ENCODE peak calls at places on chromosome 11, in five cellular contexts. One of them, this sample, is unnamed.

GRCh38 chr11:91859666-91860065 is 365.0 kb upstream of the FAT3 start:
- DNase-seq in A549: no peak
- DNase-seq in SK-N-SH: peak
- DNase-seq in thoracic aorta: no peak
- DNase-seq in stomach: no peak
- DNase-seq in this sample: no peak

GRCh38 chr11:7890417-7891179 is 40.5 kb downstream of the OR10A6 start:
- DNase-seq in A549: no peak
- DNase-seq in thoracic aorta: no peak
- DNase-seq in SK-N-SH: no peak
- DNase-seq in stomach: no peak
- DNase-seq in this sample: no peak

GRCh38 chr11:119116235-119116594 is 5.2 kb upstream of the HINFP start:
- DNase-seq in stomach: no peak
- DNase-seq in SK-N-SH: no peak
- DNase-seq in thoracic aorta: no peak
- DNase-seq in A549: no peak
- DNase-seq in this sample: no peak

GRCh38 chr11:115606223-115607220 is 102.3 kb upstream of the CADM1 start:
- DNase-seq in SK-N-SH: peak
- DNase-seq in thoracic aorta: no peak
- DNase-seq in stomach: peak
- DNase-seq in A549: no peak
- DNase-seq in this sample: peak

GRCh38 chr11:126411971-126412381 is 56.5 kb downstream of the ST3GAL4 start:
- DNase-seq in A549: no peak
- DNase-seq in thoracic aorta: no peak
- DNase-seq in stomach: no peak
- DNase-seq in SK-N-SH: no peak
- DNase-seq in this sample: no peak

GRCh38 chr11:72336163-72336562 is 92.2 kb upstream of the PHOX2A start:
- DNase-seq in A549: no peak
- DNase-seq in thoracic aorta: no peak
- DNase-seq in SK-N-SH: no peak
- DNase-seq in stomach: no peak
- DNase-seq in this sample: no peak

GRCh38 chr11:75558939-75559843 is 2.9 kb upstream of the SERPINH1 start:
- DNase-seq in thoracic aorta: no peak
- DNase-seq in SK-N-SH: no peak
- DNase-seq in A549: no peak
- DNase-seq in stomach: no peak
- DNase-seq in this sample: no peak

GRCh38 chr11:101390539-101390938 is 193.3 kb downstream of the TRPC6 start:
- DNase-seq in thoracic aorta: no peak
- DNase-seq in stomach: no peak
- DNase-seq in SK-N-SH: no peak
- DNase-seq in A549: peak
- DNase-seq in this sample: no peak

GRCh38 chr11:118176400-118177134 is at the start of gene SCN2B:
- DNase-seq in A549: no peak
- DNase-seq in thoracic aorta: no peak
- DNase-seq in SK-N-SH: peak
- DNase-seq in stomach: no peak
- DNase-seq in this sample: no peak

GRCh38 chr11:121311373-121311772 is 18.8 kb downstream of the SC5D start:
- DNase-seq in stomach: no peak
- DNase-seq in SK-N-SH: no peak
- DNase-seq in thoracic aorta: no peak
- DNase-seq in A549: no peak
- DNase-seq in this sample: no peak

GRCh38 chr11:68012843-68013610 is 2.9 kb downstream of the ALDH3B1 start:
- DNase-seq in SK-N-SH: no peak
- DNase-seq in stomach: no peak
- DNase-seq in thoracic aorta: no peak
- DNase-seq in A549: peak
- DNase-seq in this sample: peak

GRCh38 chr11:18749681-18750319 is 23.8 kb upstream of the IGSF22 start:
- DNase-seq in A549: peak
- DNase-seq in SK-N-SH: peak
- DNase-seq in stomach: no peak
- DNase-seq in thoracic aorta: no peak
- DNase-seq in this sample: peak

GRCh38 chr11:117239295-117239694 is 6.8 kb downstream of the RNF214 start:
- DNase-seq in A549: peak
- DNase-seq in thoracic aorta: no peak
- DNase-seq in SK-N-SH: no peak
- DNase-seq in stomach: no peak
- DNase-seq in this sample: peak

GRCh38 chr11:102364991-102365390 is 18.0 kb downstream of the BIRC2 start:
- DNase-seq in SK-N-SH: no peak
- DNase-seq in thoracic aorta: no peak
- DNase-seq in stomach: no peak
- DNase-seq in A549: no peak
- DNase-seq in this sample: no peak

GRCh38 chr11:36037031-36037430 is 93.2 kb downstream of the LDLRAD3 start:
- DNase-seq in A549: no peak
- DNase-seq in thoracic aorta: no peak
- DNase-seq in stomach: no peak
- DNase-seq in SK-N-SH: no peak
- DNase-seq in this sample: no peak

GRCh38 chr11:113465786-113466185 is 9.4 kb downstream of the DRD2 start:
- DNase-seq in SK-N-SH: no peak
- DNase-seq in thoracic aorta: no peak
- DNase-seq in A549: no peak
- DNase-seq in stomach: no peak
- DNase-seq in this sample: no peak

GRCh38 chr11:66081505-66081904 is 11.4 kb downstream of the PACS1 start:
- DNase-seq in SK-N-SH: no peak
- DNase-seq in thoracic aorta: no peak
- DNase-seq in stomach: peak
- DNase-seq in A549: no peak
- DNase-seq in this sample: no peak

GRCh38 chr11:12186683-12187082 is 76.3 kb downstream of the MICAL2 start:
- DNase-seq in thoracic aorta: no peak
- DNase-seq in stomach: no peak
- DNase-seq in A549: no peak
- DNase-seq in SK-N-SH: no peak
- DNase-seq in this sample: no peak

GRCh38 chr11:27437824-27438594 is 34.6 kb downstream of the LGR4 start:
- DNase-seq in stomach: no peak
- DNase-seq in thoracic aorta: no peak
- DNase-seq in A549: no peak
- DNase-seq in SK-N-SH: no peak
- DNase-seq in this sample: no peak

GRCh38 chr11:62540804-62541671 is 5.6 kb downstream of the AHNAK start:
- DNase-seq in stomach: no peak
- DNase-seq in SK-N-SH: no peak
- DNase-seq in A549: no peak
- DNase-seq in thoracic aorta: no peak
- DNase-seq in this sample: no peak

GRCh38 chr11:8016396-8016949 is 29.3 kb downstream of the EIF3F start:
- DNase-seq in stomach: no peak
- DNase-seq in A549: no peak
- DNase-seq in SK-N-SH: no peak
- DNase-seq in thoracic aorta: no peak
- DNase-seq in this sample: no peak

GRCh38 chr11:126104420-126104819 is 41.8 kb upstream of the CDON start:
- DNase-seq in thoracic aorta: no peak
- DNase-seq in A549: no peak
- DNase-seq in SK-N-SH: no peak
- DNase-seq in stomach: no peak
- DNase-seq in this sample: no peak

GRCh38 chr11:12045914-12046635 is 37.6 kb upstream of the DKK3 start:
- DNase-seq in A549: no peak
- DNase-seq in stomach: no peak
- DNase-seq in thoracic aorta: no peak
- DNase-seq in SK-N-SH: no peak
- DNase-seq in this sample: no peak

GRCh38 chr11:61045271-61045670 is 57.0 kb upstream of the CD5 start:
- DNase-seq in thoracic aorta: no peak
- DNase-seq in A549: no peak
- DNase-seq in SK-N-SH: no peak
- DNase-seq in stomach: no peak
- DNase-seq in this sample: no peak

GRCh38 chr11:130945945-130946344 is 29.7 kb upstream of the SNX19 start:
- DNase-seq in thoracic aorta: peak
- DNase-seq in stomach: no peak
- DNase-seq in A549: no peak
- DNase-seq in SK-N-SH: no peak
- DNase-seq in this sample: peak

GRCh38 chr11:12418019-12418611 is 40.7 kb downstream of the PARVA start:
- DNase-seq in A549: no peak
- DNase-seq in thoracic aorta: no peak
- DNase-seq in SK-N-SH: no peak
- DNase-seq in stomach: no peak
- DNase-seq in this sample: no peak

GRCh38 chr11:2305862-2306823 is 4.3 kb downstream of the TSPAN32 start:
- DNase-seq in thoracic aorta: no peak
- DNase-seq in A549: no peak
- DNase-seq in stomach: peak
- DNase-seq in SK-N-SH: peak
- DNase-seq in this sample: peak

GRCh38 chr11:117875397-117876048 is 935 bp downstream of the FXYD6 start:
- DNase-seq in SK-N-SH: peak
- DNase-seq in thoracic aorta: no peak
- DNase-seq in stomach: no peak
- DNase-seq in A549: no peak
- DNase-seq in this sample: no peak

DNA sequence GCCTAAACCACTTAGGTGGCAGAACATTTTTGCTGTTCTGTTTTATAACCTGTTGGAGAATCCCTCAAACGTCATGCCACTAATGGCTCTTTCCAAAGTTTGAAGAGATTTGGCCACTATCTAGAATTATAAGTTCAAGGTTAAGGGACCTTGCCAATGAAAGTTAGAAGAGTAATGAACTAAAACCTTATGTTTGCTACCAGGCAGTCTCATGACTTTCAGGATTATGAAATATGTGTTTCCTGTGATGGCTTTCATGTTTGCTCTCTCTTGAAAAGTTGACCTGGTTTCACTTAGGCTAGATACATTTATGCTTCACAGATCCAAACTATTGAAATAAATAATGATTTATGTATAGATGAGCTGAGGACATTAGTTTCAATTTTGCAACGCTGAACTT is 340.0 kb downstream of the LRRC4C start:
- DNase-seq in A549: no peak
- DNase-seq in thoracic aorta: no peak
- DNase-seq in SK-N-SH: no peak
- DNase-seq in stomach: no peak
- DNase-seq in this sample: no peak
- H3K4me3 ChIP-seq in A549: no peak
- H3K4me3 ChIP-seq in thoracic aorta: no peak
- H3K4me3 ChIP-seq in SK-N-SH: no peak
- H3K4me3 ChIP-seq in stomach: no peak
- H3K4me3 ChIP-seq in this sample: no peak

DNA sequence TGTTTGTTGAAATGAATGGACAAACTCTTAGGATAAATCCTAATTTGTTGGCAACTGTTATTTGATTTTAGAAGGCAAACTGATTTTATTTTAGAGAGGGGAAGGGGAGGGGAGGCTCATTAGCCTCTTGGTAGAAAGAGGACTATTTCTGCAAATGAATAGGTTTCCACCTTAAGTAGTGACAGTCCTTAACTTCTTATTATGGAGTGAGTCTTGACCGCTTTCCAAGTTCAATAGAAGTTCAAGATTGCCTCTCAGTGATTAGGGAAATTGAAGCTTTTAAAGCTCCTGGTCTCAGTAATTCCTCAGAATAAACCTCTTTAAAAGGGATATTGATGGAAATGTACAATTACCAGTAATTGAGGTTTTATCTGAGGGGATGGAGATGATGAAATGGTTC is 55.7 kb downstream of the PANX1 start:
- DNase-seq in SK-N-SH: no peak
- DNase-seq in A549: no peak
- DNase-seq in stomach: no peak
- DNase-seq in thoracic aorta: no peak
- DNase-seq in this sample: no peak
- H3K27ac ChIP-seq in SK-N-SH: no peak
- H3K27ac ChIP-seq in A549: peak
- H3K27ac ChIP-seq in stomach: no peak
- H3K27ac ChIP-seq in thoracic aorta: no peak
- H3K27ac ChIP-seq in this sample: no peak

DNA sequence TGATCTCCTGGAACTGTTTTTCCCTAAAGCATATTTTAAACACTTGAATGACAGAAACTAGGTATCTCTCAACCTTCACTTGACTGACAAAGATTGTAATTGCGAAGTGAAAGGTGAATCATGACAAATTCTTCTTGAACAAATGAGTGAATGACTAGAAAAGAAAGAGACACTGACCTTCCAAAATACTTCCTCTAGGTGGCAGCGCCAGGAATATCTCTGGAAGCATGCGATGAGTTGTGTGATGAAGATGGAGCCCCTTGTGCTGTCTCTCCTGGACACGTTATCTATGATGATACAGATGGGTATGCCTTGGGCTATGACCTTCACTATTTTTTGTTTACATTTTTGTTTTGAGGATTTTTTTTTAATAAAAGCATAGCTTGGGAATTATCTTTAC is 7.0 kb upstream of the CASP12 start:
- DNase-seq in A549: peak
- DNase-seq in thoracic aorta: no peak
- DNase-seq in stomach: no peak
- DNase-seq in SK-N-SH: no peak
- DNase-seq in this sample: no peak
- TF ChIP-seq CTCF in A549: no peak
- TF ChIP-seq CTCF in thoracic aorta: no peak
- TF ChIP-seq CTCF in stomach: no peak
- TF ChIP-seq CTCF in SK-N-SH: peak
- TF ChIP-seq CTCF in this sample: no peak

DNA sequence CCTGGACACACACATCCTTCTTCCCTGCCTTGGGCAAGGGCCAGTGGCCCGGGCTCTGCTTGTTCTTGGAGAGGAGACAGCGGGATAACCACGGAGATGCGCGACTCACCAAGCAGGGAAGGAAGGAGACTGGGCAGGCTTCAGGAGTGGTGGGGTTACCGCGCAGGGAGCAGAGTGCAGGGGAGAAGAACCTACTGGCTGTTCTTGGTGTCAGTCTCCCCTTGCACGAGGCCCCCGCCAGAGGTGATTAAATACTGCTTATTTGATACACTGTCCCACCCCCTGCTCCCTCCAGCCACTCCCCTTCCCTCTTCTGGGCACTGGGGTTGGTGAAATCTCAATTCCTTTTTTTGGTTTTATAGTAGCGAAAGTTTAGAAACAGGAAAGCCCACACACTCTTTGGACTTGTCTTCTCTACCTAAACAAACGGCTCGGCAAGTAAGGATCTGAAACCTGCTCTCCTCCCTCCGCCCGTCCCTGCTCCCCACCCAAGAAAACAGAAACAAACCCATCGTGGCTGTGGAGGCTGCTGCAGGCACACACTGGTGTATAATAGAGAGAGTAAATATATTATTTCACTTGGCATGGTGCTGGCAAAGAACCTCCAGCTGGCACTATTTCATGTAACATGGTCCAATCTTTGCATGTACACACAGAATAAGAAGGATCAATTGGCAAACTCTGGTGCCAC is 10.8 kb downstream of the LARGE2 start:
- DNase-seq in stomach: peak
- DNase-seq in SK-N-SH: no peak
- DNase-seq in A549: no peak
- DNase-seq in thoracic aorta: no peak
- DNase-seq in this sample: peak
- H3K4me3 ChIP-seq in stomach: no peak
- H3K4me3 ChIP-seq in SK-N-SH: no peak
- H3K4me3 ChIP-seq in A549: no peak
- H3K4me3 ChIP-seq in thoracic aorta: no peak
- H3K4me3 ChIP-seq in this sample: no peak

This sample was measured in AG04450.